ENCODE peak calls at places on chromosomes 1 and 21, in four cellular contexts. S, I, O and G are unnamed samples.

GRCh38 chr1:59151860-59152259 is 145.0 kb upstream of the FGGY start:
- DNase-seq in S (no peak), O (no peak), I (no peak), G (no peak)

GRCh38 chr1:155978973-155979429 is 654 bp upstream of the ARHGEF2 start:
- DNase-seq in S (peak; percentile 71), O (no peak), I (no peak), G (no peak)

GRCh38 chr1:27296773-27297214 is 25.2 kb upstream of the TMEM222 start:
- DNase-seq in O (peak; percentile 31), I (no peak), S (peak; percentile 81), G (peak; percentile 22)

GRCh38 chr1:78121650-78122210 is 76.0 kb downstream of the GIPC2 start:
- DNase-seq in O (no peak), I (no peak), S (no peak), G (no peak)

GRCh38 chr21:28568692-28569091 is 424.0 kb downstream of the LTN1 start:
- DNase-seq in O (no peak), I (no peak), S (no peak), G (no peak)

GRCh38 chr1:239587066-239587465 is 200.7 kb downstream of the CHRM3 start:
- DNase-seq in I (no peak), S (no peak), O (no peak), G (no peak)

GRCh38 chr1:244384066-244384465 is 67.6 kb downstream of the ADSS2 start:
- DNase-seq in O (no peak), S (no peak), I (no peak), G (no peak)

GRCh38 chr1:227315500-227316346 is 2.6 kb downstream of the CDC42BPA start:
- DNase-seq in I (no peak), O (peak; percentile 79), S (peak; percentile 86), G (no peak)

GRCh38 chr1:42454409-42454808 is 1.4 kb downstream of the ZMYND12 start:
- DNase-seq in O (no peak), I (no peak), S (no peak), G (no peak)

GRCh38 chr1:212518188-212518951 is 85.7 kb downstream of the NENF start:
- DNase-seq in O (peak; percentile 74), I (no peak), S (no peak), G (no peak)

DNA sequence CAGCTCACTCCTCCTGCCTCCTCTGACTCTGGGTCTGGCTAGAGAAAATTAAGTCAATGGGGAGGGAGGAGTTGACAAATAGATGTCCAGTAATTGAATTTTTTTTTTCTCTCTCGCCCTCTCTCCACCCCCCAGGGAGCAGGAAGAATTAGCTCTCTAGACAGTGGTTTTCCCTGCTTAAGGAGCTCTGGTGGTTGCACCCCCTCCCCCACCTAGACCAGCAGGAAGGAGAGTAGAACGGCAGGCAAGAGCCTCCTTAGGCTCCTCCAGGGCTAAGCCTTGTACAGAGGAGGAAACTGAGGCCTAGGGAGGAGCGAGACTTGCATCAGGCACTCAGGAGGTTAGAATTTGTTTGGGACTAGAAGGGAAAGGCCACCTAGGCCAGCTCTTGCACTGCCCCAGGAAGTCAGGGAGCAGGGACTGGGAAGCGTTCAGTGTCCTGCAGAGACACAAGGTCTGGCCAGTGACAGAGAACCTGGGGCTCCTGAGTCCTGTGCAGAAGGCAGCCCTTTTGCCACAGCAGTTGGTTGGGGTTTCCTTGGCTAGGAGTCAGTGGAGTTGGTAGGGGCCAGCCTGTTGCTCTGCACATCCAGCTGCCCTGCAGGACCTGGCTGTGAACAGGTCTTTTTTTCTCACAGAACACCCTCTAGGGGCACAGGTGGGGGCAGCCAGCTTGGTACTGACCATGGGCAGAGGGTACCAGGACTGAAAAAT is 49.5 kb upstream of the ACOT11 start:
- DNase-seq in S (no peak), O (no peak), I (no peak), G (no peak)
- H2AFZ ChIP-seq in S (peak overlapping the region; percentile 67), O (no peak overlapping the region), I (no peak overlapping the region), G (peak overlapping the region; percentile 17)

GRCh38 chr1:201463071-201463552 is 5.9 kb downstream of the PHLDA3 start:
- DNase-seq in O (peak; percentile 45), S (peak; percentile 19), I (no peak), G (no peak)
- TF ChIP-seq REST in O (no peak), S (no peak), I (no peak), G (no peak)

GRCh38 chr1:19640363-19641316 is 3.5 kb upstream of the NBL1 start:
- DNase-seq in I (no peak), O (peak; percentile 76), S (no peak), G (peak; percentile 6)

GRCh38 chr1:19644761-19645543 is 841 bp downstream of the NBL1 start:
- DNase-seq in I (no peak), O (no peak), S (no peak), G (no peak)

GRCh38 chr1:19643602-19644419 is at the start of gene NBL1:
- DNase-seq in S (peak; percentile 69), O (no peak), I (no peak), G (no peak)

GRCh38 chr1:19644422-19644760 is 280 bp downstream of the NBL1 start:
- DNase-seq in O (no peak), I (no peak), S (no peak), G (no peak)

DNA sequence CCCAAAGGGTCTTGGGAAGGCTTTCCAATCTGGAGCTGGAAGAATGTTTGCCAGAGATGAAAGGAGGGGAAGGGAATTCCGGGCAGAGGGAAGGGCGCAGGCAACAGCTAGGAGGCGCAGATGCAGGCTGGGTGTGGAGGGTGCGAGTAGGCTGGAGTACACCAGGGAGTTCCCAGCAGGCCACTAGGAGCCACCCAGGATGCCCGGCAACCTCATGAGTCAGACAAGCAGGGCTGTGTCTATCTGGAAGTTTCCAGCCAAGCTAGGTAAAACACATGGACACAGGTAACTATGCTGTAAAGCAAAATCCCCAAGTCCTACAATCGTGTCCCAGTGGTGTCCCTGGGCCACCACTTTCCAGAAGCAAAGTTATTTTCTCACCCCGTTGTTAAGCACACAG is 998 bp upstream of the NBL1 start:
- DNase-seq in S (no peak), O (peak; percentile 41), I (no peak), G (peak; percentile 79)
- TF ChIP-seq POLR2A in S (no peak), O (no peak), I (no peak), G (peak; percentile 25)

GRCh38 chr1:106515375-106515774 is 541.1 kb upstream of the PRMT6 start:
- DNase-seq in S (no peak), O (no peak), I (no peak), G (no peak)
- H2AFZ ChIP-seq in S (no peak overlapping the region), O (no peak overlapping the region), I (no peak overlapping the region), G (no peak overlapping the region)

GRCh38 chr1:206951318-206952105 is 5.2 kb upstream of the PIGR start:
- DNase-seq in I (no peak), S (no peak), O (peak; percentile 67), G (no peak)

GRCh38 chr1:206952182-206952581 is 5.9 kb upstream of the PIGR start:
- DNase-seq in I (no peak), O (peak; percentile 37), S (peak; percentile 25), G (no peak)

GRCh38 chr1:206946261-206946660 is at the start of gene PIGR:
- DNase-seq in I (no peak), S (no peak), O (no peak), G (no peak)

GRCh38 chr1:206949641-206950040 is 3.4 kb upstream of the PIGR start:
- DNase-seq in O (no peak), S (no peak), I (no peak), G (no peak)

GRCh38 chr1:206949208-206949607 is 2.9 kb upstream of the PIGR start:
- DNase-seq in S (no peak), O (no peak), I (no peak), G (no peak)
- TF ChIP-seq REST in S (no peak), O (no peak), I (no peak), G (no peak)

DNA sequence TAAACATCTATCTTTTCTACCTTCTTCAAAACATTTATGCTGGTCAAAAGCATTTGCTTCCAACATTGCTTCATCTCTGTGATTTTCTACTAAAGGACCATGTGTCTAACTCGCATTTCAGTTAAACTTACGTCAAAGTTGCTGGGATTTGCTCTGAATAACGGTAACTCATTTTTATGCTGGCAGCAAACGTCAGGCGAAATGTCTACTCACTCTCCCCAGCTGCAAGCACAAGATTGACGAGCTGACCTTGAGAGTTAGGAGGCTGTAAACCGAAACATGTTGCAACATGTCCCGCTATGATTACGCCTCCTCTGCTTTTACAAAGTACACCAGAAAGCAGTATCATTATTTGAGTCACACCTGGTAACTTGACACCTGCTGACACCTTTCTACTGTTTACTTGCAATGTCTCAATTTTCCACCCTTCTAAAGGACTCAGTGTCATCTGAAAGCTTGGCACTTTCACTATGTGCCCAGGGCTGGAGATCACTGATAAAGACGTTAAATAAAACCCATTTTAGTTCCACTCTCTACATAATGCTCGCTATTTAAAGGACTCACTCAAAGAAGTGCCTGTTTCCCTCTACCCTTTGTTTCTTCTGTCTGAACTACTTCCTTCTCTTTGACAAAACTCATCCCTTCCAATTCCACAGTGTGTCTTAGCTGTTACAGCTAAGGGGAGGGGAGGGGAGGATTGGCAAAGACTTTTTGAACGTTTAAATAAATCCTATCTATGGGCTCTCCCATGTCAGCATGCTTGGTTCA is 111.9 kb downstream of the PTPN14 start:
- DNase-seq in I (peak; percentile 60), O (peak; percentile 90), S (peak; percentile 9), G (peak; percentile 81)
- TF ChIP-seq POLR2A in I (peak; percentile 47), O (no peak), S (no peak), G (no peak)

GRCh38 chr1:220497220-220497756 is 30.6 kb upstream of the MARK1 start:
- DNase-seq in S (no peak), O (no peak), I (no peak), G (no peak)
- H2AFZ ChIP-seq in S (no peak overlapping the region), O (no peak overlapping the region), I (no peak overlapping the region), G (no peak overlapping the region)